ENCODE peak calls at places on chromosomes 3 and 15, in eight cellular contexts. J, I, Q, G, A, H, R and U are unnamed samples.

GRCh38 chr3:153785901-153786300 is 335.3 kb upstream of the ARHGEF26 start:
- DNase-seq in A (no peak), R (no peak), I (no peak), H (no peak), J (no peak), Q (no peak), G (no peak), U (no peak)

GRCh38 chr3:8669019-8669418 is 24.4 kb upstream of the SSUH2 start:
- DNase-seq in A (no peak), H (no peak), G (no peak), R (no peak), Q (no peak), I (no peak), J (no peak), U (no peak)

GRCh38 chr15:68820589-68821189 is at the start of gene ANP32A:
- DNase-seq in Q (peak; percentile 97), J (peak; percentile 98), G (peak; percentile 99), R (peak; percentile 62), I (peak; percentile 99), H (peak; percentile 94), A (peak; percentile 95), U (peak; percentile 97)

GRCh38 chr3:136437006-136437405 is 186.9 kb downstream of the PCCB start:
- DNase-seq in I (no peak), H (no peak), Q (no peak), A (no peak), R (no peak), J (no peak), G (no peak), U (no peak)

GRCh38 chr3:27590437-27591320 is 106.5 kb upstream of the SLC4A7 start:
- DNase-seq in G (peak; percentile 21), R (no peak), H (peak; percentile 33), J (peak; percentile 80), I (no peak), Q (no peak), A (no peak), U (no peak)

GRCh38 chr3:129749692-129750091 is 143.2 kb upstream of the PLXND1 start:
- DNase-seq in A (no peak), J (no peak), Q (no peak), G (no peak), R (no peak), H (no peak), I (no peak), U (no peak)

GRCh38 chr3:124372784-124373183 is 357.5 kb upstream of the UMPS start:
- DNase-seq in G (no peak), A (no peak), J (no peak), I (no peak), H (no peak), R (no peak), Q (no peak), U (no peak)

GRCh38 chr3:13619661-13620230 is 70.8 kb downstream of the FBLN2 start:
- DNase-seq in J (no peak), Q (no peak), H (no peak), R (no peak), G (no peak), I (no peak), A (peak; percentile 30), U (no peak)

GRCh38 chr3:57169106-57169505 is 4.0 kb upstream of the IL17RD start:
- DNase-seq in H (no peak), A (no peak), G (no peak), J (no peak), R (no peak), I (no peak), Q (no peak), U (no peak)

GRCh38 chr15:94840794-94841587 is 609.6 kb downstream of the MCTP2 start:
- DNase-seq in A (no peak), R (no peak), J (peak; percentile 1), G (no peak), H (peak; percentile 47), Q (no peak), I (no peak), U (no peak)

GRCh38 chr3:67593761-67594234 is 60.6 kb downstream of the SUCLG2 start:
- DNase-seq in Q (no peak), J (no peak), A (no peak), G (no peak), H (peak; percentile 43), R (no peak), I (no peak), U (no peak)

GRCh38 chr15:98292442-98293240 is 332.1 kb downstream of the ARRDC4 start:
- DNase-seq in G (peak; percentile 12), J (peak; percentile 44), R (no peak), H (peak; percentile 12), Q (no peak), A (peak; percentile 79), I (no peak), U (no peak)

GRCh38 chr3:127747751-127748521 is 74.4 kb downstream of the MGLL start:
- DNase-seq in J (no peak), H (peak; percentile 91), R (no peak), Q (no peak), I (no peak), G (peak; percentile 82), A (peak; percentile 77), U (no peak)
- H3K4me1 ChIP-seq in J (no peaks in the 10 kb centered on the region), H (peaks cover 38% of the 10 kb centered on the region), R (peaks cover 45% of the 10 kb centered on the region), Q (no peaks in the 10 kb centered on the region), I (peaks cover 6% of the 10 kb centered on the region), G (peaks cover 94% of the 10 kb centered on the region), A (peaks cover 6% of the 10 kb centered on the region), U (no peaks in the 10 kb centered on the region)

GRCh38 chr15:38010390-38010789 is 76.0 kb downstream of the TMCO5A start:
- DNase-seq in J (no peak), Q (no peak), H (peak; percentile 29), A (no peak), G (no peak), I (no peak), R (no peak), U (no peak)

GRCh38 chr15:38002883-38003477 is 68.5 kb downstream of the TMCO5A start:
- DNase-seq in Q (no peak), J (peak; percentile 80), R (peak; percentile 38), A (no peak), I (no peak), G (peak; percentile 52), H (peak; percentile 90), U (no peak)

GRCh38 chr15:38004218-38004848 is 69.9 kb downstream of the TMCO5A start:
- DNase-seq in R (no peak), J (no peak), G (no peak), I (no peak), A (peak; percentile 53), Q (no peak), H (peak; percentile 13), U (no peak)

GRCh38 chr15:38005949-38006800 is 71.7 kb downstream of the TMCO5A start:
- DNase-seq in G (no peak), I (no peak), J (no peak), Q (no peak), A (no peak), R (no peak), H (peak; percentile 21), U (no peak)
- H3K4me1 ChIP-seq in G (peaks cover 13% of the 10 kb centered on the region), I (no peaks in the 10 kb centered on the region), J (no peaks in the 10 kb centered on the region), Q (no peaks in the 10 kb centered on the region), A (no peaks in the 10 kb centered on the region), R (no peaks in the 10 kb centered on the region), H (no peaks in the 10 kb centered on the region), U (no peaks in the 10 kb centered on the region)

GRCh38 chr15:99574048-99574447 is 8.3 kb downstream of the MEF2A start:
- DNase-seq in I (no peak), R (no peak), A (no peak), H (no peak), Q (no peak), J (no peak), G (no peak), U (no peak)
- H3K4me1 ChIP-seq in I (peaks cover 2% of the 10 kb centered on the region), R (peaks cover 4% of the 10 kb centered on the region), A (no peaks in the 10 kb centered on the region), H (no peaks in the 10 kb centered on the region), Q (peaks cover 7% of the 10 kb centered on the region), J (peaks cover 10% of the 10 kb centered on the region), G (peaks cover 96% of the 10 kb centered on the region), U (peaks cover 3% of the 10 kb centered on the region)

DNA sequence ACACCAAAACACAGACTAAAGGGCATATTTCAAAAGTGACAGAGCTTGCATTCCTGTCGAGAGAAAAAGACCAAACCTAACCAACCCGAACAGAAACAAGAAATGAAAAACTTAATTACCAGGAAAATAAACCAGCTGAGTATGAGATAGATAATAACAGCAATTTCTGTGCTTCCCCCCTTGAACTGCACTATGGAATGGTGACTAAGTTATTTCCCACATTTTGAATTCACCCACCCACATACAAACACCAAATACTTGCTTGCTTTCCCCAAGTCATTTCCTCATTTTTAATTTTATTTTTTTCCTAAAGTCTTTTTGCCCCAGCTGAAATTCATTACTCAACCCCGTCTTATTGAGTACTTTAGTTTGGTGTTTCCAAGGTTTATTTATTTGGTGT is 83.2 kb downstream of the MITF start:
- DNase-seq in H (no peak), I (no peak), J (no peak), G (no peak), Q (no peak), R (no peak), A (no peak), U (no peak)
- H3K4me1 ChIP-seq in H (peaks cover 4% of the 10 kb centered on the region), I (peaks cover 6% of the 10 kb centered on the region), J (no peaks in the 10 kb centered on the region), G (peaks cover 52% of the 10 kb centered on the region), Q (no peaks in the 10 kb centered on the region), R (no peaks in the 10 kb centered on the region), A (no peaks in the 10 kb centered on the region), U (no peaks in the 10 kb centered on the region)

DNA sequence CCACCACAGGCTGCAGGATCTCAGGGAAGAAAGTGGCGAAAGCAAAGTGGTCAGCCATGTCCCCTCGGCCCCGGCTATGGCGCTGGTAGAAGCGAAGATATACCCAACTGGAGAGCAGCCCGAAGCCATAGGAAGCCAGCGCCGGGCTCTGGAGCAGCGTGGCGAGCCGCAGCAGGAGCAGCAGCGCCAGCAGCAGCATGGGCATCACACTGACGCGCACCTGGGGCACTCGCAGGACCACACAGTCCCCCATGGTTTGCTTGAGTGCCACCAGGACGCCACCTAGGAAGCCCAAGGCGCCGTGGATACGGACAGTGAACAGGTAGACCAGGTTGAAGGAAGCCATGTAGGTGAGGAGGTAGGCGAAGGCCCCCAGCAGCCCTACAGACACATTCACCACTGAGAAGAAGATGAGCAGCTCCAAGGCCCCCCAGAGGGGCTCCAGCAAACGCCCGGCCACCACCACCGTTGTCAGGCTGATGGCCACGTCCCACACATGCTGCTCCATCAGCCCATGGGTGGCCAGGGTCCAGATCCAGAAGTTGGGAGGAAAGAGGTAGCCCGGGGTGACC is 880 bp downstream of the TMEM115 start:
- DNase-seq in I (no peak), A (peak; percentile 80), Q (no peak), G (no peak), H (no peak), R (no peak), J (no peak), U (no peak)
- H3K4me1 ChIP-seq in I (peaks cover 20% of the 10 kb centered on the region), A (peaks cover 31% of the 10 kb centered on the region), Q (peaks cover 33% of the 10 kb centered on the region), G (peaks cover 48% of the 10 kb centered on the region), H (peaks cover 8% of the 10 kb centered on the region), R (peaks cover 18% of the 10 kb centered on the region), J (no peaks in the 10 kb centered on the region), U (peaks cover 37% of the 10 kb centered on the region)

DNA sequence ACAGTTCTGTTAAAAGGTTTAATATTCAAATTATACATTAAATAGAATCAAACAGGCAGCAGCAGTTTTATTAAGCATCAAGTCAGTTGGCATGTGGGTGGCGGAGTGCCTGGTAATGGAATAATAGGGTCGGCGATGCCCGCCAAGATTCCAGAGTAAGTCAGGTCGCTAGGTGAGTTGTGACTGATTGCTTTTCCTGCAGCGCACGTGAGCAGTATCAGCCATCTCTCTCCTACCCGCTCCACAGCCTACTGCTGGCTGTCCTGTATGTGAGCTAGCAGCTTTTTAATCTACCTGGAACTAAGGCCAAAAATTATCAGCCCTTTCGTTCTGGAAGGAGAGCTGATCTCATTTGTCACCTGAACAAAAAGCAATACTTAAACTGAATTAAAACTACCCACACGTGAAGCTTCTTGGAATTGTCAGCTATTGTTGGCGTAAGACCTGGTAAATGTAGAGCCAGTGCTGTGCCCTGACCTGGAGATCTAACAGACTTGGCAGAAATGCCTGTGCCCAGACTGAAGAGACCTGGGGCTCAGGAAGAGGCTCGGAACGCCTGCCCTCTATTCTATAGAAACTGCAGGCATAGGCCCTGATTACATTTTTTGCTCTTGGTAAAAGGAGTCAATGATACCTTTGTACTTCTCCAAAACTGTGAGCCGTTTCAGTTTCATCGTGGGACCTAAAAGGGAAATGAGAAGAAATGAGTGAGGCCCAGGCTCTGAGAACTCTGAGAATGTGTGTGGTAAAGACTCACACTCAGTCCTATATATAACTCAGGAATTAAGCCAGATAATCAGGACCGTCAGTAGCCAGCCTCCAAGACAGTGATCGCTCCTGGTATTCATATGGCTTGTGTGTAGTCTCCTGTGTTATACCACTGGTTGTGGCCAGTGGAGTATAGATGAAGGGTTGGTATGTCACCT is 21.9 kb downstream of the IDH3A start:
- DNase-seq in I (no peak), A (no peak), R (peak; percentile 85), J (no peak), H (no peak), Q (no peak), G (no peak), U (no peak)
- H3K4me1 ChIP-seq in I (peaks cover 1% of the 10 kb centered on the region), A (no peaks in the 10 kb centered on the region), R (peaks cover 79% of the 10 kb centered on the region), J (no peaks in the 10 kb centered on the region), H (no peaks in the 10 kb centered on the region), Q (peaks cover 26% of the 10 kb centered on the region), G (peaks cover 14% of the 10 kb centered on the region), U (peaks cover 29% of the 10 kb centered on the region)